ENCODE peak calls at places on chromosomes 5 and 9, in seven cellular contexts. K, Q, T, O, C, M and R are unnamed samples.

GRCh38 chr5:118095100-118095499 is 893.2 kb downstream of the DTWD2 start:
- DNase-seq in K (no peak), Q (no peak), T (no peak), O (no peak), C (no peak), M (no peak), R (no peak)

GRCh38 chr9:133485531-133486260 is 6.8 kb upstream of the SLC2A6 start:
- DNase-seq in K (peak; percentile 58), Q (no peak), T (no peak), O (no peak), C (no peak), M (no peak), R (peak; percentile 69)

GRCh38 chr9:85061969-85062368 is 392.4 kb downstream of the NTRK2 start:
- DNase-seq in K (peak; percentile 36), Q (no peak), T (no peak), O (no peak), C (no peak), M (no peak), R (no peak)

GRCh38 chr5:1312993-1313833 is 18.3 kb upstream of the TERT start:
- DNase-seq in K (peak; percentile 98), Q (no peak), T (no peak), O (no peak), C (no peak), M (no peak), R (peak; percentile 72)

GRCh38 chr5:145978672-145979071 is 42.3 kb downstream of the SH3RF2 start:
- DNase-seq in K (no peak), Q (no peak), T (no peak), O (no peak), C (no peak), M (no peak), R (no peak)

GRCh38 chr5:127589309-127590036 is 59.4 kb upstream of the CTXN3 start:
- DNase-seq in K (no peak), Q (no peak), T (no peak), O (peak; percentile 58), C (no peak), M (no peak), R (no peak)

GRCh38 chr9:133103183-133103986 is 17.7 kb downstream of the RALGDS start:
- DNase-seq in K (peak; percentile 56), Q (peak; percentile 79), T (no peak), O (peak; percentile 60), C (peak; percentile 19), M (peak; percentile 35), R (peak; percentile 81)

GRCh38 chr5:92885950-92886349 is 695.1 kb downstream of the NR2F1-AS1 start:
- DNase-seq in K (peak; percentile 15), Q (no peak), T (no peak), O (peak; percentile 69), C (no peak), M (no peak), R (no peak)

GRCh38 chr5:43309122-43309521 is 4.1 kb downstream of the HMGCS1 start:
- DNase-seq in K (no peak), Q (no peak), T (no peak), O (peak; percentile 22), C (no peak), M (no peak), R (no peak)

GRCh38 chr9:121213136-121213806 is 11.6 kb upstream of the RAB14 start:
- DNase-seq in K (peak; percentile 82), Q (peak; percentile 91), T (peak; percentile 53), O (peak; percentile 95), C (peak; percentile 85), M (peak; percentile 88), R (peak; percentile 71)

GRCh38 chr5:62791059-62791458 is 212.4 kb downstream of the LRRC70 start:
- DNase-seq in K (no peak), Q (no peak), T (no peak), O (peak; percentile 47), C (no peak), M (peak; percentile 6), R (no peak)
- TF ChIP-seq CTCF in K (no peak), Q (no peak), T (peak; percentile 19), O (peak; percentile 67), C (peak; percentile 12), M (peak; percentile 23), R (peak; percentile 24)

DNA sequence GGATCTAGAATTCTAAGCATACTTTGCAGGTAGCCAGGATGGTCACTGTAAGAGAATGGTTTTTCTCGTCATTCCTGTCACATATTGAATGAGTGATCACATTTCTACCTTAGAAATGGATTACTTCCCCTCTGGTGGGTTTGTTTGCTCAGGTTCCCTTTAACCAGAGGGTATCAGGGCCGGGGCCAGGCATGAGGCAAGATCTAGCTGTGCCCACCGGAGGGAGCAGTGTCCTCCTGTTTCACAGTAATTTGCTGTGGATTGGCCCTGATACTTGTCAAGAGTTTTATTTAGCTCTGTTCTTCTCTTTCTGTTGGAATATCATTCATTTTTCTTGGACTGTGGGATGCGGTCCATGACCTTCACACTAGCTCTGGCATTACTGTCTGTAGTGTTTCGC is 42.3 kb upstream of the ZBED3 start:
- DNase-seq in K (peak; percentile 29), Q (no peak), T (no peak), O (peak; percentile 80), C (peak; percentile 13), M (peak; percentile 39), R (no peak)
- TF ChIP-seq CTCF in K (peak; percentile 24), Q (no peak), T (peak; percentile 48), O (peak; percentile 75), C (peak; percentile 40), M (peak; percentile 43), R (no peak)

GRCh38 chr9:95028855-95029219 is 288.7 kb downstream of the FANCC start:
- DNase-seq in K (no peak), Q (peak; percentile 1), T (no peak), O (no peak), C (no peak), M (no peak), R (no peak)

GRCh38 chr9:95024097-95024671 is 293.3 kb downstream of the FANCC start:
- DNase-seq in K (no peak), Q (no peak), T (no peak), O (peak; percentile 34), C (no peak), M (no peak), R (no peak)

GRCh38 chr9:95027914-95028854 is 289.3 kb downstream of the FANCC start:
- DNase-seq in K (no peak), Q (no peak), T (no peak), O (no peak), C (no peak), M (no peak), R (no peak)

GRCh38 chr9:95023217-95024003 is 294.1 kb downstream of the FANCC start:
- DNase-seq in K (no peak), Q (no peak), T (peak; percentile 74), O (no peak), C (peak; percentile 90), M (peak; percentile 93), R (no peak)

GRCh38 chr9:95025213-95026170 is 292.0 kb downstream of the FANCC start:
- DNase-seq in K (no peak), Q (peak; percentile 36), T (peak; percentile 87), O (no peak), C (peak; percentile 94), M (peak; percentile 92), R (no peak)
- TF ChIP-seq CTCF in K (no peak), Q (peak; percentile 22), T (peak; percentile 48), O (no peak), C (peak; percentile 48), M (peak; percentile 48), R (no peak)

DNA sequence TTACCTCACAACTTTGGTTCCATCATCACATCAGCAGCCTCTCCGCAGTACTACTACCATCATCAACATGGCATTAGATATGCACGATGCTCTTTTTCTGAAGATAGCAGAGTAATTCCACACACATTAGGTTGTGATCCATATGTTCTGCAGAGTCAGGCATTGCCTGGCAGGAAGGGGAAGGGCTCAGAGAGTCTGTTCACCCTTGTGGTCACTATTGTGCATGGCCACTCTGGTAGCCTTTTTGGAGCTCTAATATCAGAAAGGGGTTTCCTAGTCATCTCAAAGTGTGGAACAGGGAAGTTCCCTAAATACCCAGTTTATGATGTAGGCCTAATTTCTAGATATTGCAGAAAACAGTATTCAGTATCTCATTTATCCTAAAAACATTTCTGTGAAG is 373.6 kb downstream of the BNC2 start:
- DNase-seq in K (no peak), Q (no peak), T (no peak), O (peak; percentile 41), C (no peak), M (no peak), R (no peak)
- TF ChIP-seq CTCF in K (no peak), Q (no peak), T (peak; percentile 6), O (no peak), C (no peak), M (no peak), R (no peak)

DNA sequence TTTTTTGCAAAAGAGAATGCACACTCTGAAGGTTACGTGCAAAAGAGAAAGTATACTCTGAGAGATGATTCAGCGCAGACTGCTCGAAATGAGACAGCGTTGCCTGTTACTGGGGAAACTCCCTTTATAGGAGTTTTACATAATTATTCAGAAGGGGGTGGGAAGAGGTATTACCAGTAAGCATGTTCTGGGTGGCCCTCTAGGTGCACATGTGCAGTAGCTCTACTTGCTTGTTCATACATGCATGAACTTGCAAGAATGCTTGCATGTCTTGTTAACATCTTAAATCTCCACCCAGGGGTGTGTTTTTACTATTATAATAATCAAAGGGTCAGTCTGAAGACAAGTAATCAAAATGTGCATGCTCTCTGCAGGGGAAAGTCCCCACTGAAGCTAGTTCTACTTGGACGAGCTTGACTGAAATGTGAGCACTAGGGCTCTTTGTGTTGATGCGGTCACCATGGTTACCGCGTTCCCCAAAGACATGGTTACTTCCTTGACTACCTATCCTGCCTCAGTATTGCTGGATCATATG is 75.5 kb downstream of the SGCD start:
- DNase-seq in K (peak; percentile 94), Q (no peak), T (no peak), O (peak; percentile 79), C (no peak), M (no peak), R (peak; percentile 74)
- TF ChIP-seq CTCF in K (no peak), Q (no peak), T (no peak), O (no peak), C (no peak), M (no peak), R (no peak)